ENCODE peak calls at places on chromosomes 6 and 20, in ten cellular contexts. D, I, W, O, S, U, L, N, E and T are unnamed samples.

GRCh38 chr6:33271608-33272357 is at the start of the genes RPS18 and VPS52:
- DNase-seq in D (peak; percentile 94), I (peak; percentile 76), W (peak; percentile 95), O (peak; percentile 99), S (peak; percentile 97), U (peak; percentile 98), L (peak; percentile 98), N (peak; percentile 96), E (peak; percentile 88), T (peak; percentile 100)

GRCh38 chr6:90386796-90387390 is 90.2 kb upstream of the BACH2 start:
- DNase-seq in D (no peak), I (no peak), W (peak; percentile 18), O (no peak), S (peak; percentile 45), U (no peak), L (no peak), N (no peak), E (no peak), T (no peak)

GRCh38 chr20:31542201-31542842 is 28.1 kb downstream of the HM13 start:
- DNase-seq in D (no peak), I (no peak), W (no peak), O (no peak), S (no peak), U (no peak), L (no peak), N (no peak), E (no peak), T (peak; percentile 12)

GRCh38 chr20:1166963-1167720 is 17.6 kb downstream of the TMEM74B start:
- DNase-seq in D (no peak), I (no peak), W (no peak), O (peak; percentile 25), S (no peak), U (no peak), L (no peak), N (no peak), E (no peak), T (no peak)

GRCh38 chr6:106765496-106765895 is 136.1 kb downstream of the QRSL1 start:
- DNase-seq in D (no peak), I (no peak), W (no peak), O (no peak), S (no peak), U (no peak), L (no peak), N (no peak), E (no peak), T (no peak)

GRCh38 chr6:37122861-37123260 is 47.1 kb upstream of the PIM1 start:
- DNase-seq in D (no peak), I (no peak), W (no peak), O (no peak), S (no peak), U (no peak), L (no peak), N (no peak), E (no peak), T (no peak)

GRCh38 chr6:3813150-3813780 is 35.9 kb upstream of the FAM50B start:
- DNase-seq in D (no peak), I (peak; percentile 59), W (peak; percentile 86), O (peak; percentile 95), S (no peak), U (peak; percentile 55), L (no peak), N (no peak), E (no peak), T (no peak)

GRCh38 chr6:148455674-148456559 is 113.3 kb downstream of the SASH1 start:
- DNase-seq in D (no peak), I (no peak), W (no peak), O (peak; percentile 33), S (no peak), U (no peak), L (no peak), N (no peak), E (no peak), T (no peak)

GRCh38 chr6:160084198-160084776 is 37.3 kb upstream of the SLC22A1 start:
- DNase-seq in D (no peak), I (no peak), W (no peak), O (no peak), S (no peak), U (no peak), L (no peak), N (no peak), E (no peak), T (no peak)

GRCh38 chr6:7145269-7146078 is 37.7 kb downstream of the RREB1 start:
- DNase-seq in D (peak; percentile 49), I (no peak), W (no peak), O (no peak), S (peak; percentile 56), U (no peak), L (no peak), N (no peak), E (no peak), T (peak; percentile 54)
- TF ChIP-seq POLR2A in D (no peak), I (no peak), W (no peak), O (no peak), S (no peak), U (no peak), L (no peak), N (no peak), E (no peak), T (no peak)

DNA sequence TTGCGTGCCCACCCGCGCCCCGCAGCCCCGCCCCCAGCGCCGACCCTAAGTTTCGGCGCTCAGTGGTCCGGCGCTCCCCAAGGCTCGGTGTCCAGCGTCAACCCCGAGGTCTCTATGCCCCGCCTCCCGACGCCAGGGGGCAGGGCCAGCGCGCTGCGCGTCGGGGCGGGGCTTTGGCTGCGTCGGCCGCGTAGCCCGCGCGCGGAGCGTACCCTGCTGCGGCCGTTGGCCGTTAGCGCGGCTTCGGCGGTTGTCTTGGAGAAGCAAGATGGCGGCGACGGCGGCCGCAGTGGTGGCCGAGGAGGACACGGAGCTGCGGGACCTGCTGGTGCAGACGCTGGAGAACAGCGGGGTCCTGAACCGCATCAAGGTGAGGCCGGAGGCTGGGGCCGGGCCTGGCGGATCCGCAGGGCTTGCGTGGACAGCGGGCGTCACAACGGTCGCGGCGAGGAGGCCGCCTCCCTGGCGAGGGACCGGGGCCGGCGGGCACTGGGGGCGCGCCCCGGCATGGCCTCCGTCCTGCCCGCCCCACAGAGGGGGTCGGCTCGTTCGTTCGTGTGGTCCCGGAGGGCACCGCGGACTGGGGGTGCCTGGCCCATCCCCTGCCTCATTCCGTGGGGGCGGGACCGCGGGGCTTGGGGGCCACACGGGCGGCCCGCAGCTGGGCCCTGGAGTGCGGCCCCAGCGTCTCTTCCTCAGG is at the start of gene CEP43:
- DNase-seq in D (peak; percentile 95), I (peak; percentile 66), W (peak; percentile 96), O (peak; percentile 98), S (peak; percentile 85), U (peak; percentile 96), L (peak; percentile 93), N (peak; percentile 93), E (peak; percentile 87), T (peak; percentile 98)
- TF ChIP-seq POLR2A in D (peak; percentile 52), I (peak; percentile 87), W (no peak), O (peak; percentile 61), S (no peak), U (peak; percentile 29), L (no peak), N (no peak), E (peak; percentile 48), T (peak; percentile 83)

DNA sequence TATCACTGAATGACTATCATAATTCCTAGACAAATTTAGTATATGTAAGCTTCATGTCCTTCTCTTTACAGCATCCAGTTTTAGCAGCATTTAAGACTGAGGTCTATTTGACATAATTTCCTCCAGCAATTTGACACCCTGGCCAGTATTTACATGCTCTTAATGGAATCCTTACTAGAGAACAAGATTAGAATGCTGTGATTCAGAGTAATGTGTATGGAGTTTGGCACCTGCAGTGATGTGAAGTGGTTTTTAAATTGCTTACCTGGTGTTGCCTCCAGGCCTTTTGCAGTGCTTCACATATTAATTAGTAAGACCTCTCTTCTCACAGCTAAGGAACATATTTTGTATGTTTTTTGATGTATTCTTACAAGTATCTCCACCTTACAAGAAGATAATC is 9.8 kb downstream of the NKX2-4 start:
- DNase-seq in D (no peak), I (no peak), W (no peak), O (no peak), S (no peak), U (no peak), L (no peak), N (no peak), E (no peak), T (no peak)
- TF ChIP-seq POLR2A in D (no peak), I (no peak), W (no peak), O (no peak), S (no peak), U (no peak), L (no peak), N (no peak), E (no peak), T (no peak)

DNA sequence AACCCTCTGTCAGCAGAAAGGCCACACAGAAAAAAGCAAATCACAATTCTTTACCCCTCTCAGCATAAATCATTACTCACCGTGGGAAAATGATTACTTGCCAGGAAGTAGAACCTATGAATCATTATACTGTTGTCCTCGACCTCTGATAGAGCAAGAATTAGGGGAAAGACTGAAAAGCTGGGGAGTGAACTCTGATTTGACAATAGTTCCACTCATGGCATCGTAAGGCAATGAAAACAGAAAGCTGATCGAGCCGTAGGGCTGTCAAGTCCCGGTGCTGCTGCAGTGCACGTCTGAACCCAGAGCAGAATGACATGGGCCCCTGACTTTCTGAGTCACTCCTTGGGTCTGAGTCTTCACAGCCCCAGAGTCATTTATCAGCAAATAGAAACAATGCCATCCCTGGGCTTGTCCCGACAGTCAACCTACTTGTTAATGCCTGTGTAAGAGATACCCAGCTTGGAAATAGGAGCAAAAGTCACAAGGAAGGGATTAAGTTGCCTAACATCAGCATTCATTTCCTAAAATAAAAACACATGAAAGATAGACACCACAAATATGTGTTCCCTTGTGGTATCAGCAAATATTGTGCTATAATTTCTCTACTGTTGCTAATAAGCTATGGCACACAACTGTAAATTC is 224.8 kb upstream of the MARCKS start:
- DNase-seq in D (peak; percentile 54), I (peak; percentile 41), W (peak; percentile 20), O (peak; percentile 99), S (peak; percentile 36), U (peak; percentile 73), L (no peak), N (no peak), E (no peak), T (no peak)
- TF ChIP-seq POLR2A in D (peak; percentile 17), I (no peak), W (no peak), O (no peak), S (no peak), U (no peak), L (no peak), N (peak; percentile 31), E (no peak), T (no peak)

GRCh38 chr6:158801655-158802294 is 17.4 kb downstream of the EZR start:
- DNase-seq in D (peak; percentile 85), I (no peak), W (peak; percentile 71), O (no peak), S (no peak), U (no peak), L (no peak), N (peak; percentile 16), E (peak; percentile 37), T (no peak)
- TF ChIP-seq POLR2A in D (peak; percentile 60), I (no peak), W (no peak), O (no peak), S (no peak), U (no peak), L (no peak), N (peak; percentile 77), E (no peak), T (no peak)